ENCODE peak calls at places on chromosomes 2 and 18, in five cellular contexts. G is neural progenitor cell, N is hepatocyte, Z is neuronal stem cell, H is mammary epithelial cell. M is an unnamed sample.

GRCh38 chr2:46917628-46918027 is 2.0 kb upstream of the MCFD2 start:
- DNase-seq in G (no peak), N (no peak), Z (no peak), H (no peak), M (no peak)

GRCh38 chr2:66488946-66489345 is 54.0 kb downstream of the MEIS1 start:
- DNase-seq in G (peak), N (no peak), Z (no peak), H (no peak), M (no peak)

GRCh38 chr2:55999790-56000189 is 76.2 kb upstream of the EFEMP1 start:
- DNase-seq in G (no peak), N (no peak), Z (no peak), H (no peak), M (no peak)

GRCh38 chr18:76875390-76876330 is 53.3 kb downstream of the ZNF236 start:
- DNase-seq in G (peak), N (peak), Z (peak), H (peak), M (peak)

GRCh38 chr2:132929786-132930185 is 259.8 kb upstream of the LYPD1 start:
- DNase-seq in G (no peak), N (peak), Z (no peak), H (peak), M (no peak)

GRCh38 chr18:34222025-34222395 is 2.7 kb downstream of the NOL4 start:
- DNase-seq in G (peak), N (peak), Z (no peak), H (no peak), M (no peak)

GRCh38 chr18:24731981-24732380 is 271.5 kb downstream of the HRH4 start:
- DNase-seq in G (peak), N (no peak), Z (no peak), H (peak), M (peak)

GRCh38 chr2:169664600-169664977 is 29.6 kb downstream of the CFAP210 start:
- DNase-seq in G (no peak), N (no peak), Z (no peak), H (no peak), M (no peak)

GRCh38 chr2:43323810-43324588 is 97.6 kb upstream of the ZFP36L2 start:
- DNase-seq in G (no peak), N (no peak), Z (no peak), H (no peak), M (no peak)

GRCh38 chr2:197327073-197327775 is 16.6 kb upstream of the ANKRD44 start:
- DNase-seq in G (no peak), N (no peak), Z (no peak), H (no peak), M (no peak)

GRCh38 chr2:45883601-45884000 is 232.1 kb downstream of the PRKCE start:
- DNase-seq in G (no peak), N (no peak), Z (no peak), H (no peak), M (no peak)

GRCh38 chr2:160347269-160347863 is 146.2 kb downstream of the RBMS1 start:
- DNase-seq in G (no peak), N (no peak), Z (no peak), H (no peak), M (no peak)

GRCh38 chr2:24317491-24317920 is 42.8 kb downstream of the ITSN2 start:
- DNase-seq in G (no peak), N (no peak), Z (no peak), H (peak), M (peak)

GRCh38 chr2:136206613-136207012 is 88.7 kb upstream of the CXCR4 start:
- DNase-seq in G (no peak), N (no peak), Z (no peak), H (no peak), M (no peak)

GRCh38 chr2:53600835-53601234 is 166.8 kb upstream of the CHAC2 start:
- DNase-seq in G (no peak), N (no peak), Z (no peak), H (peak), M (no peak)

GRCh38 chr2:64325852-64326577 is 127.9 kb upstream of the LGALSL start:
- DNase-seq in G (no peak), N (no peak), Z (no peak), H (peak), M (no peak)

GRCh38 chr18:44896817-44897216 is 216.1 kb downstream of the SETBP1 start:
- DNase-seq in G (no peak), N (no peak), Z (no peak), H (no peak), M (no peak)

GRCh38 chr2:222610746-222611145 is 45.1 kb downstream of the FARSB start:
- DNase-seq in G (peak), N (no peak), Z (no peak), H (no peak), M (no peak)

GRCh38 chr18:66344227-66344626 is 259.7 kb downstream of the CDH19 start:
- DNase-seq in G (no peak), N (peak), Z (no peak), H (no peak), M (no peak)

GRCh38 chr18:58496937-58497336 is 132.0 kb downstream of the ALPK2 start:
- DNase-seq in G (peak), N (no peak), Z (no peak), H (no peak), M (peak)

GRCh38 chr2:98761267-98761781 is 30.4 kb upstream of the MGAT4A start:
- DNase-seq in G (no peak), N (no peak), Z (no peak), H (peak), M (peak)

GRCh38 chr2:14650066-14650465 is 17.5 kb downstream of the LRATD1 start:
- DNase-seq in G (no peak), N (no peak), Z (no peak), H (no peak), M (no peak)

GRCh38 chr18:24446953-24447537 is 13.4 kb upstream of the HRH4 start:
- DNase-seq in G (no peak), N (peak), Z (no peak), H (no peak), M (peak)

GRCh38 chr2:3465844-3466481 is 53.4 kb downstream of the ADI1 start:
- DNase-seq in G (no peak), N (peak), Z (no peak), H (peak), M (peak)

GRCh38 chr2:33848486-33848885 is 249.4 kb upstream of the FAM98A start:
- DNase-seq in G (no peak), N (no peak), Z (no peak), H (peak), M (peak)

GRCh38 chr2:8606226-8606625 is 75.6 kb upstream of the ID2 start:
- DNase-seq in G (no peak), N (no peak), Z (no peak), H (no peak), M (no peak)

GRCh38 chr2:151280276-151280675 is 9.2 kb downstream of the NMI start:
- DNase-seq in G (no peak), N (no peak), Z (no peak), H (no peak), M (no peak)

GRCh38 chr2:133421516-133422324 is 146.5 kb downstream of the NCKAP5 start:
- DNase-seq in G (peak), N (peak), Z (peak), H (no peak), M (no peak)

GRCh38 chr2:71190959-71191943 is 35.7 kb downstream of the PAIP2B start:
- DNase-seq in G (no peak), N (no peak), Z (no peak), H (peak), M (peak)

GRCh38 chr2:85804583-85804982 is 50.8 kb downstream of the ATOH8 start:
- DNase-seq in G (peak), N (no peak), Z (no peak), H (no peak), M (peak)

GRCh38 chr2:165162466-165162865 is 41.4 kb downstream of the SCN3A start:
- DNase-seq in G (no peak), N (no peak), Z (no peak), H (no peak), M (no peak)

GRCh38 chr18:58785171-58785805 is 79.4 kb upstream of the ZNF532 start:
- DNase-seq in G (no peak), N (peak), Z (no peak), H (peak), M (peak)

DNA sequence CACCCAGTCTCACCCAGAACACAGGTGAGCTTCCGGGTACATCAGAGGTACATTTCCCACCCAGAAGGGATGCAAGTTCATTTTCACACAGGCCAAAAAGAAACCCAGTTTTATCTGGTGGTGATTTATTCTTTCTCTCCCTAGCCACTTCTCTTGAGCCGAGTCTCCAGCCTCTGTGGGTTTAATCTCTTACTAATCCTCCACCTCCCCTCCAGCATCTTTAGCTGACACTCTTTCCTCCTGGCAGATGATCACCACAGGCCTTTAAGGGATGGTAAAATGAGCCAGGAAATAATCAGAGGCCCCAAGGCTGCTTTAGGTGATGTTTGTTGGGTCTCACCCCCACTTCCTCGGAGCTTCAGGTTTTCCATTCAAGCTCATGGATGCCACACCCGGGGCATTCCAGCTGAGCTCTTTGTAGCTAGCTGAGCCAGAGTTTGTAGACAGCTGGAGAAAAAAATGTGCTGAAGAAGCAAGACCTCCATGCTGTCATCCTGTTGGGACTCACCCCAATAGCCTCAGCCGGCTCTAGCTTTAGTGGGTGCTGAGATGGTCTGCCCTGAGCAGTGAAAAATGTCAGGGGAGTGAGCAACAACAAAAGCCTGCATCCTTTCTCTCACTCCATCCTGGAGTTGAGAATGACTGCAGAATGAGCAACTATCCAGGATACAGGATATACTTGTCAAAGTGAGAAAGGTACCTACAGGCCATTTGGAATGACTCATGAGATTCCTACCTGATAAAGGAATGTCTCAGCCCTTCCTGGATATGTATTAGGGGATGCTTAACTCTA is 145.9 kb upstream of the DLX2 start:
- DNase-seq in G (peak), N (no peak), Z (no peak), H (peak), M (peak)
- H3K4me3 ChIP-seq in G (no peak), N (no peak), Z (no peak), H (no peak), M (no peak)

GRCh38 chr2:144496660-144497598 is 23.0 kb downstream of the ZEB2 start:
- DNase-seq in G (no peak), N (no peak), Z (no peak), H (no peak), M (no peak)

GRCh38 chr2:144500567-144500966 is 19.4 kb downstream of the ZEB2 start:
- DNase-seq in G (no peak), N (no peak), Z (no peak), H (no peak), M (no peak)

GRCh38 chr2:144495227-144495933 is 24.5 kb downstream of the ZEB2 start:
- DNase-seq in G (no peak), N (no peak), Z (no peak), H (no peak), M (no peak)

GRCh38 chr2:144496067-144496466 is 23.9 kb downstream of the ZEB2 start:
- DNase-seq in G (no peak), N (no peak), Z (no peak), H (no peak), M (no peak)

DNA sequence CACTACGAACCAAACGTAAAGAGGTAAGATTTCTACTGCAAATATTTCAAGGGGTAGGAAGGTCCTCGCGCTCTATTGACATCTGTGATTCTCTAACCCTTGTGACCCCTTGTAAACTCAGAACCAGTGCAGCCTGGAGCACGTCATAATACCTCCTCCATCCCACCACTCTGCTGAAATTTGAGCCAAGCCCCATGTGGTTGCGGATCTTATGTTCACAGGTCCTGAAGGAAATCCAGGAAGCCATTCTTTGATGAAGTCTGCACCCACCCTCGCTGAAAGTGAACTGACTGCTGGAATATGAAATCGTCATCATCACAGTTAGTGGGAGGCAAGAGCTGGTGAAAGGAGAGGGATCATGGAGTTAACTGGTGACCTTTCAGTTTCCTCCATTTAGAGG is 21.7 kb downstream of the ZEB2 start:
- DNase-seq in G (no peak), N (no peak), Z (no peak), H (no peak), M (no peak)
- H2AFZ ChIP-seq in G (no peak), N (no peak), Z (no peak), H (no peak), M (no peak)

GRCh38 chr18:59954241-59954640 is 54.4 kb downstream of the PMAIP1 start:
- DNase-seq in G (no peak), N (no peak), Z (no peak), H (no peak), M (peak)
- H3K4me3 ChIP-seq in G (no peak), N (no peak), Z (no peak), H (no peak), M (no peak)

GRCh38 chr2:27263287-27264252 is 723 bp upstream of the SLC30A3 start:
- DNase-seq in G (peak), N (no peak), Z (no peak), H (no peak), M (no peak)
- H2AFZ ChIP-seq in G (no peak), N (peak), Z (peak), H (peak), M (peak)

GRCh38 chr2:74836675-74837401 is 2.9 kb downstream of the HK2 start:
- DNase-seq in G (no peak), N (no peak), Z (no peak), H (no peak), M (no peak)
- H3K4me3 ChIP-seq in G (peak), N (no peak), Z (no peak), H (peak), M (peak)

GRCh38 chr2:240991378-240992263 is 6.8 kb upstream of the SNED1 start:
- DNase-seq in G (no peak), N (peak), Z (no peak), H (peak), M (peak)
- H2AFZ ChIP-seq in G (no peak), N (no peak), Z (peak), H (peak), M (peak)

GRCh38 chr2:177716484-177716883 is 323.9 kb downstream of the AGPS start:
- DNase-seq in G (no peak), N (no peak), Z (no peak), H (no peak), M (no peak)
- H3K4me3 ChIP-seq in G (no peak), N (no peak), Z (no peak), H (no peak), M (no peak)

GRCh38 chr2:121613774-121614173 is 35.5 kb downstream of the CLASP1 start:
- DNase-seq in G (no peak), N (no peak), Z (no peak), H (peak), M (peak)
- H2AFZ ChIP-seq in G (no peak), N (no peak), Z (no peak), H (no peak), M (no peak)

GRCh38 chr2:70133127-70133452 is 45.8 kb downstream of the PCBP1 start:
- DNase-seq in G (no peak), N (no peak), Z (no peak), H (no peak), M (no peak)

GRCh38 chr2:70127920-70128444 is 40.7 kb downstream of the PCBP1 start:
- DNase-seq in G (no peak), N (no peak), Z (no peak), H (no peak), M (no peak)

GRCh38 chr2:70132244-70133126 is 45.2 kb downstream of the PCBP1 start:
- DNase-seq in G (no peak), N (peak), Z (no peak), H (peak), M (peak)

DNA sequence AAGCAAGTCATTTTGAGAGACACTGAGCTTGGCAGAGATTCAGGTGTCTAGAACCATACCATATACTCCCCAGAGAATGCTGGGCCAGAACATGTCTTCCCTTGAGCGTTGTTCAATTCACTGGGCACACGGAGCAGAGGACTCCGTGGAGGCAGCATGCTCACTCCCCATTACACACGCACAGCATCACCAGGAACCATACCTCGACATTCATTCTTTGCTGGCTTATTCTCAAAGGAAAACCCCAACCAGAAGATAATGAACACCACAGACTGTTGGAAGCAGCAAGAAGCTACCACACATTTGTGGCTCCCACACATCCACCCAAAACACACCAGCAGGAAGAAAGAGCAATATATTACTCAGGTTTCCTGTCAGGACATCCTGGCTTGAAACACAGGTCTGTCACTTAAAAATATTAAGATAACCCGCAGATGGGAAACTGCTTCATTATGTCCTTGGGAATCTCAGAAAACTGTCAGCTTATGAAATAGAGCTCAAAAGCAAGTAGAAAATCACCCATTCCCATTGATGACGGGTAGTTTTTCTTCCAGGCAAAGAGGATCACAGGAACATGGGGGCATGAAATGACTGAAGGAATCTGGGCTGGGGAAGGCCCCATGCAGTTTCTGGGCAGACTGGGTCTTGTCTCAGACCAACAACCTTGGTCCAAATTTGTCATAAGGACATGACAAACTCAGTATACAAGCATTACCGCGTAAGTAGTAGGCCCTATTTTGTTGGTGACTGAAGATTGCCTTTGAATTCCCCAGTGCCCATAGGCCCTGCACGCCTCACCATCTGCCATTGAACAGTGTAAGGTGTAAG is 46.5 kb downstream of the PCBP1 start:
- DNase-seq in G (no peak), N (no peak), Z (no peak), H (no peak), M (no peak)
- H3K4me3 ChIP-seq in G (no peak), N (no peak), Z (no peak), H (no peak), M (no peak)

M was measured in PC-3.